ENCODE peak calls at places on chromosomes 5 and 9, in five cellular contexts. One of them, this sample, is unnamed.

GRCh38 chr5:39639618-39640078 is 214.9 kb upstream of the DAB2 start:
- DNase-seq in mesenchymal stem cell: peak
- DNase-seq in H9: no peak
- DNase-seq in IMR-90: peak
- DNase-seq in mesendoderm: no peak
- DNase-seq in this sample: no peak

GRCh38 chr5:148978370-148979103 is 84.3 kb downstream of the SH3TC2 start:
- DNase-seq in mesenchymal stem cell: no peak
- DNase-seq in H9: no peak
- DNase-seq in IMR-90: no peak
- DNase-seq in mesendoderm: no peak
- DNase-seq in this sample: no peak

GRCh38 chr5:137708796-137709559 is 26.9 kb downstream of the KLHL3 start:
- DNase-seq in mesenchymal stem cell: no peak
- DNase-seq in H9: no peak
- DNase-seq in IMR-90: no peak
- DNase-seq in mesendoderm: no peak
- DNase-seq in this sample: no peak

GRCh38 chr9:110125207-110125751 is 82.7 kb downstream of the C9orf152 start:
- DNase-seq in mesenchymal stem cell: peak
- DNase-seq in H9: peak
- DNase-seq in IMR-90: peak
- DNase-seq in mesendoderm: peak
- DNase-seq in this sample: peak

GRCh38 chr5:421287-421880 is 21.6 kb upstream of the EXOC3 start:
- DNase-seq in mesenchymal stem cell: no peak
- DNase-seq in H9: peak
- DNase-seq in IMR-90: no peak
- DNase-seq in mesendoderm: no peak
- DNase-seq in this sample: no peak

GRCh38 chr9:95446259-95446658 is 70.5 kb downstream of the PTCH1 start:
- DNase-seq in mesenchymal stem cell: no peak
- DNase-seq in H9: no peak
- DNase-seq in IMR-90: no peak
- DNase-seq in mesendoderm: no peak
- DNase-seq in this sample: no peak

GRCh38 chr5:179907570-179908324 is at the start of gene TBC1D9B:
- DNase-seq in mesenchymal stem cell: peak
- DNase-seq in H9: peak
- DNase-seq in IMR-90: peak
- DNase-seq in mesendoderm: peak
- DNase-seq in this sample: peak

GRCh38 chr5:138455191-138455930 is 9.9 kb upstream of the EGR1 start:
- DNase-seq in mesenchymal stem cell: no peak
- DNase-seq in H9: no peak
- DNase-seq in IMR-90: no peak
- DNase-seq in mesendoderm: no peak
- DNase-seq in this sample: no peak

GRCh38 chr9:5626727-5627634 is 1.9 kb upstream of the RIC1 start:
- DNase-seq in mesenchymal stem cell: peak
- DNase-seq in H9: no peak
- DNase-seq in IMR-90: peak
- DNase-seq in mesendoderm: peak
- DNase-seq in this sample: no peak

GRCh38 chr5:157555031-157555640 is 20.4 kb downstream of the ADAM19 start:
- DNase-seq in mesenchymal stem cell: no peak
- DNase-seq in H9: no peak
- DNase-seq in IMR-90: no peak
- DNase-seq in mesendoderm: no peak
- DNase-seq in this sample: no peak

GRCh38 chr5:180142008-180142803 is 66.8 kb downstream of the RASGEF1C start:
- DNase-seq in mesenchymal stem cell: no peak
- DNase-seq in H9: no peak
- DNase-seq in IMR-90: no peak
- DNase-seq in mesendoderm: no peak
- DNase-seq in this sample: no peak

GRCh38 chr5:56048124-56048523 is 53.4 kb upstream of the IL6ST start:
- DNase-seq in mesenchymal stem cell: no peak
- DNase-seq in H9: no peak
- DNase-seq in IMR-90: no peak
- DNase-seq in mesendoderm: no peak
- DNase-seq in this sample: no peak

GRCh38 chr5:159048298-159048697 is 51.4 kb downstream of the EBF1 start:
- DNase-seq in mesenchymal stem cell: no peak
- DNase-seq in H9: no peak
- DNase-seq in IMR-90: no peak
- DNase-seq in mesendoderm: no peak
- DNase-seq in this sample: no peak

GRCh38 chr9:6109986-6110385 is 94.6 kb upstream of the RANBP6 start:
- DNase-seq in mesenchymal stem cell: no peak
- DNase-seq in H9: no peak
- DNase-seq in IMR-90: peak
- DNase-seq in mesendoderm: no peak
- DNase-seq in this sample: no peak

GRCh38 chr5:96668725-96669124 is 6.5 kb downstream of the CAST start:
- DNase-seq in mesenchymal stem cell: no peak
- DNase-seq in H9: peak
- DNase-seq in IMR-90: no peak
- DNase-seq in mesendoderm: peak
- DNase-seq in this sample: no peak

GRCh38 chr5:147568710-147569109 is 58.8 kb upstream of the DPYSL3 start:
- DNase-seq in mesenchymal stem cell: no peak
- DNase-seq in H9: peak
- DNase-seq in IMR-90: no peak
- DNase-seq in mesendoderm: peak
- DNase-seq in this sample: no peak

GRCh38 chr5:27818888-27819287 is 780.5 kb upstream of the CDH9 start:
- DNase-seq in mesenchymal stem cell: peak
- DNase-seq in H9: no peak
- DNase-seq in IMR-90: no peak
- DNase-seq in mesendoderm: no peak
- DNase-seq in this sample: no peak

GRCh38 chr9:37944266-37944650 is 40.3 kb upstream of the SLC25A51 start:
- DNase-seq in mesenchymal stem cell: no peak
- DNase-seq in H9: no peak
- DNase-seq in IMR-90: no peak
- DNase-seq in mesendoderm: no peak
- DNase-seq in this sample: no peak

GRCh38 chr9:8351431-8351830 is 551.9 kb upstream of the DMAC1 start:
- DNase-seq in mesenchymal stem cell: no peak
- DNase-seq in H9: no peak
- DNase-seq in IMR-90: no peak
- DNase-seq in mesendoderm: no peak
- DNase-seq in this sample: no peak

GRCh38 chr9:120841930-120842684 is 615 bp downstream of the PSMD5 start:
- DNase-seq in mesenchymal stem cell: peak
- DNase-seq in H9: no peak
- DNase-seq in IMR-90: peak
- DNase-seq in mesendoderm: peak
- DNase-seq in this sample: peak

GRCh38 chr5:41869150-41869738 is 981 bp downstream of the OXCT1 start:
- DNase-seq in mesenchymal stem cell: no peak
- DNase-seq in H9: peak
- DNase-seq in IMR-90: peak
- DNase-seq in mesendoderm: peak
- DNase-seq in this sample: no peak

GRCh38 chr5:32314658-32315057 is 1.9 kb upstream of the MTMR12 start:
- DNase-seq in mesenchymal stem cell: no peak
- DNase-seq in H9: no peak
- DNase-seq in IMR-90: no peak
- DNase-seq in mesendoderm: no peak
- DNase-seq in this sample: no peak

DNA sequence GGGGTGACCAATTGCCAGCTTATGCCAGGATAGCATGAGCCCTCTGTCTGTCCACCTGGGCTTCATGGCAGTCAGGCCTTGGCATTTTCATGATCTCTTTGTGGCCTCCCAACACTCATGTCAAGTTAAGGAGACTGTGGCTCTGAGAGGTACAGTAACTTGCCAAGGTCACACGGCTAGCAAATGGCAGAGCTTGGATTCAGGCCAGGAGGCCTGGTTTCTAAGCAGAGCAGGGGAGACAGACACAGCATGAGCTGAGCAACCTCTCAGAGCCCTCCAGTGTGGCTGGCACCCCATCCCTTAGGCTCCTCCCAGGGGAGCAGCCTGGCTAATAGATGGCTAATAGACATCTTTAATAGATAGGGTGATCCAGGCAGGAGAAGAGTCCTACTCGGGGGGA is 4.0 kb downstream of the SYNPO start:
- DNase-seq in mesenchymal stem cell: peak
- DNase-seq in H9: no peak
- DNase-seq in IMR-90: no peak
- DNase-seq in mesendoderm: no peak
- DNase-seq in this sample: no peak
- H3K4ac ChIP-seq in mesenchymal stem cell: peak
- H3K4ac ChIP-seq in H9: no peak
- H3K4ac ChIP-seq in IMR-90: peak
- H3K4ac ChIP-seq in mesendoderm: no peak
- H3K4ac ChIP-seq in this sample: no peak

GRCh38 chr9:137251490-137252268 is 593 bp downstream of the STPG3 start:
- DNase-seq in mesenchymal stem cell: no peak
- DNase-seq in H9: no peak
- DNase-seq in IMR-90: no peak
- DNase-seq in mesendoderm: no peak
- DNase-seq in this sample: no peak
- H2AK5ac ChIP-seq in mesenchymal stem cell: no peak
- H2AK5ac ChIP-seq in H9: no peak
- H2AK5ac ChIP-seq in IMR-90: no peak
- H2AK5ac ChIP-seq in mesendoderm: peak
- H2AK5ac ChIP-seq in this sample: peak

GRCh38 chr5:74240783-74241750 is 399.5 kb downstream of the ENC1 start:
- DNase-seq in mesenchymal stem cell: peak
- DNase-seq in H9: no peak
- DNase-seq in IMR-90: no peak
- DNase-seq in mesendoderm: peak
- DNase-seq in this sample: no peak
- H3K4ac ChIP-seq in mesenchymal stem cell: no peak
- H3K4ac ChIP-seq in H9: no peak
- H3K4ac ChIP-seq in IMR-90: peak
- H3K4ac ChIP-seq in mesendoderm: no peak
- H3K4ac ChIP-seq in this sample: no peak

GRCh38 chr9:133353548-133353947 is 2.7 kb downstream of the SURF1 start:
- DNase-seq in mesenchymal stem cell: no peak
- DNase-seq in H9: no peak
- DNase-seq in IMR-90: no peak
- DNase-seq in mesendoderm: no peak
- DNase-seq in this sample: no peak

GRCh38 chr9:133357656-133358055 is 1.3 kb downstream of the SURF2 start:
- DNase-seq in mesenchymal stem cell: no peak
- DNase-seq in H9: no peak
- DNase-seq in IMR-90: no peak
- DNase-seq in mesendoderm: no peak
- DNase-seq in this sample: no peak

GRCh38 chr9:133356391-133357091 is at the start of the genes SURF1 and SURF2:
- DNase-seq in mesenchymal stem cell: peak
- DNase-seq in H9: peak
- DNase-seq in IMR-90: peak
- DNase-seq in mesendoderm: peak
- DNase-seq in this sample: peak

GRCh38 chr9:133354766-133355165 is 1.5 kb downstream of the SURF1 start:
- DNase-seq in mesenchymal stem cell: no peak
- DNase-seq in H9: no peak
- DNase-seq in IMR-90: no peak
- DNase-seq in mesendoderm: no peak
- DNase-seq in this sample: no peak

DNA sequence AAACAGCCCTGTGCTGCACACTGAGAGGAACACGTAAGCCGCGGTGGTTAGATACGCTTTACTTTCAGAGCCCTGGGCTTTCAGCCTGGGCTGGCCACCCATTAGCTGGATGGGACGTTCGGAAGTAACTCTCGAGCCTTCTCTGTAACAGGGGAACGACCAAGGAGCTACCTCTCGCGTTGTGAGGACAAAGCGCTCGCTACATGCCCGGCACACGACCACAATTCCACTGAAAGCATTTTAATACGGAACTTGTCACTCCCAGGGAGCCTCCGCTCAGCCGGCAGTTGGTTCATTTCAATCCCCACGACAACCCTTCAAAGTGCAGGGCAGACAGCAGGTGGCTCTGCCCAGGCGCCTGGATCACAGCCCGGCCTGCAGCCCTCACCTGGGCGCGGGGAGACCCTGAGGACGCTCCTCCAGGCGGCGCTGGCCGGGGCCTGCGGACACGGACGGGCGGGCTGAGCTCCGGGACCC is 368 bp downstream of the SURF1 start:
- DNase-seq in mesenchymal stem cell: peak
- DNase-seq in H9: no peak
- DNase-seq in IMR-90: no peak
- DNase-seq in mesendoderm: peak
- DNase-seq in this sample: no peak
- H2AK5ac ChIP-seq in mesenchymal stem cell: no peak
- H2AK5ac ChIP-seq in H9: no peak
- H2AK5ac ChIP-seq in IMR-90: peak
- H2AK5ac ChIP-seq in mesendoderm: peak
- H2AK5ac ChIP-seq in this sample: peak

DNA sequence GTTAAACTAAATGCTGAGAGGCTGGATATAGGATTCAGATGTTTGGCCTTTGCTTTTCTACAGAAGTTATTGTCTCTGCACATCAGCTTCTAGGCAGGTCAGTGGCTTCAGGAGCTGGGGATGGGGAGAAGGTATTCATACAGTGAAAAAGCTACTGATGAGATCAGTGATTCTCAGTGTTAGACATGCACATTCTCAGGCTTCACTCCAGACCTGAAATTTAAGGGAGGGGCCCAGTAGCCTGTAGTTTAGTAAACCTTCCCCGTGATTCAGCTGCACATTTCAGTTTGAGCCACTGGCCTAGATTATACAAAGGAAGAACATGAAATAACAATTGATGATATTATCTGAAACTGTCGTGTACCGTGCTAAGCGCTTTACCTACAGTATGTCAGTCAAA is 127.2 kb downstream of the ARHGAP26 start:
- DNase-seq in mesenchymal stem cell: no peak
- DNase-seq in H9: no peak
- DNase-seq in IMR-90: no peak
- DNase-seq in mesendoderm: no peak
- DNase-seq in this sample: no peak
- H3K4ac ChIP-seq in mesenchymal stem cell: no peak
- H3K4ac ChIP-seq in H9: no peak
- H3K4ac ChIP-seq in IMR-90: no peak
- H3K4ac ChIP-seq in mesendoderm: peak
- H3K4ac ChIP-seq in this sample: no peak

GRCh38 chr9:127860779-127861178 is 6.3 kb upstream of the ENG start:
- DNase-seq in mesenchymal stem cell: no peak
- DNase-seq in H9: no peak
- DNase-seq in IMR-90: no peak
- DNase-seq in mesendoderm: no peak
- DNase-seq in this sample: no peak
- H2AK5ac ChIP-seq in mesenchymal stem cell: no peak
- H2AK5ac ChIP-seq in H9: no peak
- H2AK5ac ChIP-seq in IMR-90: peak
- H2AK5ac ChIP-seq in mesendoderm: no peak
- H2AK5ac ChIP-seq in this sample: peak

GRCh38 chr5:88298425-88298824 is 29.8 kb upstream of the TMEM161B start:
- DNase-seq in mesenchymal stem cell: peak
- DNase-seq in H9: no peak
- DNase-seq in IMR-90: peak
- DNase-seq in mesendoderm: no peak
- DNase-seq in this sample: no peak

GRCh38 chr5:88304356-88304755 is 35.7 kb upstream of the TMEM161B start:
- DNase-seq in mesenchymal stem cell: no peak
- DNase-seq in H9: no peak
- DNase-seq in IMR-90: no peak
- DNase-seq in mesendoderm: peak
- DNase-seq in this sample: no peak
- H3K4ac ChIP-seq in mesenchymal stem cell: no peak
- H3K4ac ChIP-seq in H9: no peak
- H3K4ac ChIP-seq in IMR-90: no peak
- H3K4ac ChIP-seq in mesendoderm: no peak
- H3K4ac ChIP-seq in this sample: no peak

GRCh38 chr9:136410500-136411287 is at the start of the genes ENTR1 and PMPCA:
- DNase-seq in mesenchymal stem cell: peak
- DNase-seq in H9: peak
- DNase-seq in IMR-90: peak
- DNase-seq in mesendoderm: peak
- DNase-seq in this sample: peak
- H2AK5ac ChIP-seq in mesenchymal stem cell: no peak
- H2AK5ac ChIP-seq in H9: no peak
- H2AK5ac ChIP-seq in IMR-90: peak
- H2AK5ac ChIP-seq in mesendoderm: no peak
- H2AK5ac ChIP-seq in this sample: peak

This sample was measured in neuronal stem cell.